ENCODE peak calls at places on chromosome 16, in seven cellular contexts. J is SK-N-SH, U is K562, B is HepG2, I is HCT116, Y is GM12878, S is H1. R is an unnamed sample.

GRCh38 chr16:64428463-64428862 is 693.4 kb downstream of the CDH11 start:
- DNase-seq in J (peak), U (no peak), B (no peak), I (no peak), Y (no peak), S (no peak), R (no peak)

GRCh38 chr16:1448536-1449116 is 4.3 kb upstream of the CCDC154 start:
- DNase-seq in J (no peak), U (no peak), B (no peak), I (no peak), Y (no peak), S (no peak), R (no peak)

GRCh38 chr16:3138342-3138741 is 3.5 kb downstream of the ZNF213 start:
- DNase-seq in J (no peak), U (no peak), B (no peak), I (no peak), Y (no peak), S (no peak), R (no peak)

GRCh38 chr16:75380870-75381269 is 52.4 kb downstream of the CFDP1 start:
- DNase-seq in J (no peak), U (no peak), B (no peak), I (no peak), Y (no peak), S (no peak), R (no peak)

GRCh38 chr16:87321336-87322107 is 4.3 kb upstream of the C16orf95 start:
- DNase-seq in J (no peak), U (no peak), B (no peak), I (no peak), Y (no peak), S (no peak), R (no peak)

GRCh38 chr16:85435298-85435697 is 177.8 kb upstream of the GSE1 start:
- DNase-seq in J (no peak), U (no peak), B (no peak), I (no peak), Y (no peak), S (no peak), R (no peak)

GRCh38 chr16:87263418-87264052 is 53.7 kb downstream of the C16orf95 start:
- DNase-seq in J (no peak), U (no peak), B (no peak), I (peak), Y (no peak), S (no peak), R (no peak)

GRCh38 chr16:17359778-17360177 is 111.0 kb downstream of the XYLT1 start:
- DNase-seq in J (peak), U (no peak), B (no peak), I (no peak), Y (no peak), S (no peak), R (no peak)

GRCh38 chr16:69514366-69514765 is 51.4 kb upstream of the NFAT5 start:
- DNase-seq in J (no peak), U (no peak), B (no peak), I (no peak), Y (no peak), S (no peak), R (no peak)

GRCh38 chr16:566475-567361 is at the start of gene NHLRC4:
- DNase-seq in J (peak), U (peak), B (peak), I (no peak), Y (no peak), S (no peak), R (peak)

GRCh38 chr16:10945065-10945787 is 862 bp downstream of the CLEC16A start:
- DNase-seq in J (no peak), U (no peak), B (no peak), I (no peak), Y (no peak), S (no peak), R (no peak)

DNA sequence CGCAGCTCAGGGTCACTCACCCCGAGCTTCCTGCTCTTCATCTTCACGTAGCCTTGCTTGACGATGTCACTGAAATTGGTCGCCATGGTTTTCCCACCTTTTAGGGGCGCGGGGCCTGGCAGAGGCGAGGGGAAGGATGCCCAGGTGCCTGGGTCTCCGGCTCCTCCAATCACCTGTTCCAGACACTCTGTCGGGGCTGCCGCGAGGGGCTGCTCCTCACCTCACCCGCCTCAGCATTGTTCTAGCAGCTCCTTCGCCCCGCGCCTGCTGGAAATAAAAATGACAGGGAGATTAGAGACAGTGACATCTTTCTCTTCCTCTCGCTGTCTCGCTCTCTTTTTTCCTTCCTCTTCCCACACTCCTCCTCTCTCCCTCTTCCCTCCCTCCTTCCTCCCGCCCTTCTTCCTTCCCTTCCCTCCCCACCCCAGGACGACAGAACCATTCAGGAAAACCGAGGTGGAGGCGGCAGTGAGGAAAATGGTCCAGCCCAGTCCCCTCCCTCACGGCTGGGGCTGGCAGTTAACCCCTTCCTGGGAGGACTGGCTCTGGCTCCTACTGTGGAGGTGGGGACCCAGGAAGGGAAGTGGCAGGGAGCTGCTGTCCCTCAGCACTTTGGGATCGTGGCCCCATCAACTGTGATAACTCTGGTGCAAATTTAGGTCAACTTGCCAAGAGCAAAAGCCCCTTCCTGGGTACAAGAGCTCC is 6.7 kb downstream of the DOK4 start:
- DNase-seq in J (peak), U (no peak), B (peak), I (no peak), Y (no peak), S (peak), R (no peak)
- TF ChIP-seq JUND in J (no peak), U (peak), B (no peak), I (no peak), Y (no peak), S (peak), R (no peak)

DNA sequence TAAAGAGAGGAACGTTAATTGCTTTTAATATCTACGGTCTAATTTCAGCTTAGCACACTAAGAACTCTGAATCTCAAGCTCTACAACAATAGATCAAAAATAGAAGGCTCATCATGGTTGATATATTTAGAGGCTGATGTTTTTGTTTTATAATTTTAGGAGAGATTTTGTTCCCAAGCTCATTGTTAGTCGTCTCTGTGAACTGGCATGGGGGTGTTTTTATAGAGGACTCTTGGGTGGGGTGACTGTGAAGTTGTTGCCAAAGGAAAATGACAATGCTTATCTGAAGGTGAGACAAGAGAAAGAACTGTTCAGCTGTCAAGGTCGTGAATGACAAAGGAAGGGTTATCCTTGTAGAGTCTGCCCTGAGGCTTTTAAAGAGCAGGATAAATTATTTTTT is 60.8 kb downstream of the IRX6 start:
- DNase-seq in J (no peak), U (no peak), B (no peak), I (no peak), Y (no peak), S (no peak), R (no peak)
- TF ChIP-seq JUND in J (no peak), U (no peak), B (no peak), I (no peak), Y (no peak), S (no peak), R (no peak)

GRCh38 chr16:14198603-14199002 is 127.5 kb downstream of the MRTFB start:
- DNase-seq in J (no peak), U (no peak), B (no peak), I (no peak), Y (no peak), S (no peak), R (no peak)

GRCh38 chr16:14198012-14198411 is 126.9 kb downstream of the MRTFB start:
- DNase-seq in J (no peak), U (no peak), B (no peak), I (no peak), Y (no peak), S (no peak), R (no peak)

GRCh38 chr16:14202095-14202494 is 131.0 kb downstream of the MRTFB start:
- DNase-seq in J (no peak), U (no peak), B (no peak), I (no peak), Y (no peak), S (no peak), R (no peak)

GRCh38 chr16:14199199-14199598 is 128.1 kb downstream of the MRTFB start:
- DNase-seq in J (no peak), U (no peak), B (no peak), I (no peak), Y (no peak), S (no peak), R (no peak)

GRCh38 chr16:14199624-14200023 is 128.5 kb downstream of the MRTFB start:
- DNase-seq in J (no peak), U (no peak), B (no peak), I (no peak), Y (no peak), S (no peak), R (no peak)
- TF ChIP-seq JUND in J (no peak), U (no peak), B (no peak), I (no peak), Y (no peak), S (no peak), R (no peak)

GRCh38 chr16:78478267-78478821 is 378.9 kb downstream of the WWOX start:
- DNase-seq in J (peak), U (no peak), B (no peak), I (no peak), Y (no peak), S (peak), R (no peak)
- TF ChIP-seq JUND in J (no peak), U (no peak), B (no peak), I (no peak), Y (no peak), S (no peak), R (no peak)

R was measured in T47D.